ENCODE peak calls at places on chromosome 13, in seven cellular contexts. L is activated CD4-positive, alpha-beta T cell treated with anti-CD3 and anti-CD28 coated beads, Interleukin-2, amount 50 U/mL, for 24 hours; C is DMS53; X is dermis blood vessel endothelial cell; K is ascending aorta; F is naive thymus-derived CD8-positive, alpha-beta T cell; A is NCI-H2029. R is an unnamed sample.

GRCh38 chr13:73133536-73133935 is 74.7 kb downstream of the KLF5 start:
- DNase-seq in C (no peak), A (no peak), K (no peak), L (no peak), X (no peak), F (no peak), R (no peak)

GRCh38 chr13:78100481-78100880 is 181.8 kb upstream of the EDNRB start:
- DNase-seq in A (no peak), C (no peak), X (no peak), F (no peak), L (no peak), K (no peak), R (no peak)

GRCh38 chr13:98647121-98647520 is 70.2 kb upstream of the STK24 start:
- DNase-seq in C (no peak), L (no peak), X (no peak), A (no peak), K (no peak), F (no peak), R (no peak)

GRCh38 chr13:31945202-31945978 is 86.2 kb upstream of the FRY start:
- DNase-seq in F (no peak), X (no peak), A (peak), K (peak), C (peak), L (no peak), R (no peak)

GRCh38 chr13:20713751-20714150 is 10.3 kb downstream of the IL17D start:
- DNase-seq in L (no peak), C (no peak), F (no peak), K (peak), X (peak), A (no peak), R (no peak)

GRCh38 chr13:93080166-93080565 is 146.4 kb upstream of the GPC6 start:
- DNase-seq in A (no peak), C (no peak), X (no peak), L (no peak), K (no peak), F (no peak), R (no peak)

GRCh38 chr13:46521921-46522691 is 30.9 kb upstream of the LRCH1 start:
- DNase-seq in C (peak), L (no peak), A (no peak), X (peak), F (no peak), K (no peak), R (no peak)

GRCh38 chr13:53778937-53779336 is 750.3 kb downstream of the OLFM4 start:
- DNase-seq in K (no peak), L (no peak), A (no peak), X (no peak), F (no peak), C (peak), R (no peak)

GRCh38 chr13:99417821-99418662 is 83.2 kb upstream of the TM9SF2 start:
- DNase-seq in L (no peak), X (no peak), A (no peak), K (peak), C (no peak), F (peak), R (no peak)

GRCh38 chr13:106381083-106381482 is 154.4 kb downstream of the EFNB2 start:
- DNase-seq in A (no peak), K (no peak), F (no peak), X (no peak), L (no peak), C (no peak), R (no peak)

GRCh38 chr13:107392205-107392604 is 823.1 kb downstream of the LIG4 start:
- DNase-seq in C (peak), A (no peak), K (no peak), F (no peak), X (no peak), L (no peak), R (no peak)

GRCh38 chr13:21256351-21256761 is 79.9 kb downstream of the MRPL57 start:
- DNase-seq in X (no peak), A (no peak), C (no peak), L (no peak), F (no peak), K (no peak), R (no peak)

R was measured in T follicular helper cell.